ENCODE peak calls at places on chromosomes 4 and X, in nine cellular contexts. Q, R, C, L, A, P, I, W and K are unnamed samples.

GRCh38 chr4:78749972-78750727 is 26.0 kb upstream of the BMP2K start:
- DNase-seq in Q (peak), R (no peak), C (peak), L (no peak), A (no peak), P (no peak), I (peak), W (no peak), K (no peak)

GRCh38 chr4:138669479-138670165 is 346.0 kb upstream of the NOCT start:
- DNase-seq in Q (no peak), R (no peak), C (peak), L (no peak), A (peak), P (peak), I (no peak), W (no peak), K (no peak)

GRCh38 chrX:70134116-70134477 is 850 bp downstream of the IGBP1 start:
- DNase-seq in Q (no peak), R (peak), C (peak), L (no peak), A (no peak), P (peak), I (no peak), W (no peak), K (no peak)

GRCh38 chr4:112852586-112852985 is 196.9 kb upstream of the ANK2 start:
- DNase-seq in Q (no peak), R (no peak), C (no peak), L (no peak), A (no peak), P (no peak), I (no peak), W (no peak), K (no peak)

GRCh38 chr4:111011458-111011857 is 388.6 kb upstream of the PITX2 start:
- DNase-seq in Q (no peak), R (peak), C (no peak), L (no peak), A (no peak), P (no peak), I (no peak), W (no peak), K (no peak)

GRCh38 chr4:153246446-153247115 is 42.3 kb downstream of the TRIM2 start:
- DNase-seq in Q (no peak), R (no peak), C (no peak), L (no peak), A (no peak), P (no peak), I (no peak), W (no peak), K (no peak)

GRCh38 chrX:49186125-49187027 is at the start of gene PRICKLE3:
- DNase-seq in Q (no peak), R (peak), C (peak), L (peak), A (no peak), P (peak), I (no peak), W (no peak), K (no peak)

GRCh38 chrX:104324461-104324860 is 69.7 kb upstream of the ESX1 start:
- DNase-seq in Q (no peak), R (no peak), C (no peak), L (no peak), A (no peak), P (no peak), I (no peak), W (no peak), K (no peak)

GRCh38 chrX:38183577-38183976 is 37.1 kb downstream of the SRPX start:
- DNase-seq in Q (no peak), R (no peak), C (peak), L (no peak), A (no peak), P (no peak), I (no peak), W (no peak), K (no peak)

GRCh38 chrX:106905064-106905708 is 2.0 kb upstream of the RIPPLY1 start:
- DNase-seq in Q (no peak), R (no peak), C (no peak), L (no peak), A (no peak), P (no peak), I (no peak), W (no peak), K (no peak)

GRCh38 chrX:143500751-143501150 is 16.5 kb downstream of the SPANXN3 start:
- DNase-seq in Q (no peak), R (no peak), C (no peak), L (no peak), A (no peak), P (no peak), I (no peak), W (no peak), K (no peak)

GRCh38 chrX:132390817-132391216 is 98.0 kb downstream of the MBNL3 start:
- DNase-seq in Q (no peak), R (no peak), C (no peak), L (no peak), A (no peak), P (no peak), I (no peak), W (no peak), K (no peak)

GRCh38 chr4:182745268-182745667 is 171.9 kb downstream of the DCTD start:
- DNase-seq in Q (no peak), R (no peak), C (no peak), L (no peak), A (no peak), P (peak), I (no peak), W (no peak), K (no peak)